ENCODE peak calls at places on chromosomes 4 and X, in nine cellular contexts. P is CD8-positive, alpha-beta memory T cell; E is thoracic aorta; L is tibial nerve; C is prostate gland; B is sigmoid colon; K is IMR-90; V is GM23248; Y is lung. Z is an unnamed sample. For H3K9me3, the result is how much of the 10 kb centered on the place peaks cover.

GRCh38 chrX:115373308-115373707 is 83.8 kb downstream of the LUZP4 start:
- DNase-seq in P (no peak), E (no peak), L (no peak), C (no peak), B (no peak), K (no peak), V (no peak), Y (no peak), Z (no peak)

GRCh38 chrX:77925764-77926163 is 15.3 kb downstream of the ATP7A start:
- DNase-seq in P (no peak), E (no peak), L (no peak), C (no peak), B (no peak), K (no peak), V (no peak), Y (no peak), Z (no peak)

GRCh38 chrX:51742586-51742985 is 656 bp upstream of the GSPT2 start:
- DNase-seq in P (no peak), E (no peak), L (no peak), C (no peak), B (no peak), K (no peak), V (no peak), Y (no peak), Z (no peak)

GRCh38 chrX:135977611-135978010 is 3.8 kb upstream of the MMGT1 start:
- DNase-seq in P (no peak), E (no peak), L (no peak), C (no peak), B (no peak), K (peak), V (peak), Y (no peak), Z (no peak)

GRCh38 chrX:40012039-40012799 is 85.5 kb downstream of the BCOR start:
- DNase-seq in P (no peak), E (no peak), L (no peak), C (peak), B (peak), K (peak), V (peak), Y (no peak), Z (peak)

GRCh38 chrX:124282580-124282979 is 49.9 kb upstream of the TEX13D start:
- DNase-seq in P (no peak), E (no peak), L (no peak), C (no peak), B (no peak), K (no peak), V (no peak), Y (no peak), Z (no peak)

GRCh38 chr4:6239968-6240367 is 29.7 kb upstream of the WFS1 start:
- DNase-seq in P (no peak), E (no peak), L (no peak), C (no peak), B (peak), K (no peak), V (no peak), Y (no peak), Z (no peak)

GRCh38 chr4:73704314-73705055 is 35.9 kb upstream of the CXCL8 start:
- DNase-seq in P (no peak), E (peak), L (peak), C (peak), B (peak), K (peak), V (peak), Y (peak), Z (peak)

GRCh38 chrX:126655061-126655460 is 102.4 kb upstream of the DCAF12L1 start:
- DNase-seq in P (no peak), E (no peak), L (no peak), C (no peak), B (no peak), K (no peak), V (no peak), Y (no peak), Z (no peak)

GRCh38 chrX:122269243-122269781 is 914.8 kb upstream of the GRIA3 start:
- DNase-seq in P (no peak), E (no peak), L (no peak), C (no peak), B (no peak), K (no peak), V (peak), Y (no peak), Z (no peak)

GRCh38 chr4:930827-931193 is 1.3 kb downstream of the GAK start:
- DNase-seq in P (no peak), E (no peak), L (no peak), C (no peak), B (no peak), K (no peak), V (no peak), Y (no peak), Z (no peak)

GRCh38 chr4:123412700-123413512 is 16.3 kb downstream of the SPRY1 start:
- DNase-seq in P (no peak), E (no peak), L (no peak), C (no peak), B (no peak), K (no peak), V (peak), Y (no peak), Z (no peak)

GRCh38 chr4:1474126-1475090 is 68.2 kb upstream of the NKX1-1 start:
- DNase-seq in P (no peak), E (no peak), L (no peak), C (no peak), B (no peak), K (no peak), V (no peak), Y (no peak), Z (no peak)

GRCh38 chrX:40091691-40092421 is 5.9 kb downstream of the BCOR start:
- DNase-seq in P (no peak), E (no peak), L (no peak), C (peak), B (no peak), K (no peak), V (no peak), Y (no peak), Z (no peak)

GRCh38 chrX:154717824-154718223 is 33.1 kb downstream of the GAB3 start:
- DNase-seq in P (peak), E (no peak), L (no peak), C (no peak), B (no peak), K (peak), V (no peak), Y (no peak), Z (peak)

GRCh38 chr4:38802561-38803355 is 1.8 kb downstream of the TLR1 start:
- DNase-seq in P (no peak), E (no peak), L (no peak), C (no peak), B (no peak), K (no peak), V (no peak), Y (no peak), Z (no peak)

GRCh38 chr4:38804654-38805295 is at the start of gene TLR1:
- DNase-seq in P (peak), E (no peak), L (no peak), C (no peak), B (no peak), K (peak), V (peak), Y (no peak), Z (no peak)

GRCh38 chr4:38803833-38804653 is 548 bp downstream of the TLR1 start:
- DNase-seq in P (no peak), E (no peak), L (no peak), C (no peak), B (no peak), K (no peak), V (no peak), Y (no peak), Z (no peak)

GRCh38 chr4:38800366-38800765 is 4.2 kb downstream of the TLR1 start:
- DNase-seq in P (no peak), E (no peak), L (no peak), C (no peak), B (no peak), K (no peak), V (no peak), Y (no peak), Z (no peak)

DNA sequence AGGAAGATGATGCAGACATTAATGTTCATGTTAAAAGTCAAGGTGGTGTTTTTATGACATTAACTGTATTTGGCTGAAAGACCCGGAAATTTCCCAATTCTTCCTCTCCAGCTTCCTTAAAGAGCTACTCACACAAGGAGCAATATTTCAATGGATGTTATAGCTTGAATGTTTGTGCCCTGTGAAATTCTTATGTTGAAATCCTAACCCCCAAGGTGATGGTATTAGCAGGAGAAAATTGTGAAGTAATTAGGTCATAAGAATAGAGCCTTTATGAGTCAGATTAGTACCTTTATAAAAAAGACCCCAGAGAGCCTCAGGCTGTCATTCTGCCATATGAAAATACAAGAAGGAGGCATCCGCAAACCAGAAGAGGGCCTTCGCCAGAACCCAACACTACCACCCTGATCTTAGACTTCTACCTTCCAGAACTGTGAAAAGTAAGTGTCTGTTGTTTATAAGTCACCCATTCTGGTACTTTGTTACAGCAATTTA is 3.6 kb downstream of the TLR1 start:
- DNase-seq in P (no peak), E (no peak), L (no peak), C (no peak), B (no peak), K (no peak), V (no peak), Y (no peak), Z (no peak)
- H3K9me3 ChIP-seq in P (under half), E (under half), L (under half), C (under half), B (under half), K (under half), V (under half), Y (under half), Z (under half)

DNA sequence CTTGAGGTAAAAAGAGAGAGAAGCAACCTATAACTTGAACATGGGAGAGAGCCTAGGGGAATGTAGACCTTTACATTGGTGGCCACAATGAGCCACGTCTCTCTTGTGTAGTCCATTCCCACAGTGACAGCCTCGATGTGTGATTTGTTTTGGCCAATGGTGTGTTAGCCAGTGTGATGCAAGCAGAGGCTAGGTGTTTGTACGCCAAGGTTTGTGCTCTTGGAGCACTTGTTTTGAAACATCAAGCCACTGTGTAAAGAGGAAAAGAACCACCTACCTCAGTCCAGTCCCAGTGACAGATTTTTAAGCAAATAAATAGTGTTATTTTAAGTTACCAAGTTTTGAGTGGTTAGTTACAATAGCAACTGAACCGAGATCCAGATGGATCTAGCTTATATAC is 23.9 kb upstream of the TMEM192 start:
- DNase-seq in P (no peak), E (no peak), L (no peak), C (no peak), B (no peak), K (no peak), V (no peak), Y (no peak), Z (no peak)
- H3K27ac ChIP-seq in P (no peak), E (no peak), L (no peak), C (no peak), B (no peak), K (no peak), V (no peak), Y (no peak), Z (no peak)

GRCh38 chr4:84821064-84821463 is 145.4 kb downstream of the WDFY3 start:
- DNase-seq in P (no peak), E (no peak), L (no peak), C (no peak), B (no peak), K (no peak), V (no peak), Y (no peak), Z (no peak)
- H3K4me3 ChIP-seq in P (no peak), E (no peak), L (no peak), C (no peak), B (no peak), K (no peak), V (no peak), Y (no peak), Z (no peak)

GRCh38 chr4:25743971-25744370 is 88.3 kb downstream of the SLC34A2 start:
- DNase-seq in P (no peak), E (no peak), L (no peak), C (no peak), B (no peak), K (no peak), V (no peak), Y (no peak), Z (no peak)
- H3K9me3 ChIP-seq in P (under half), E (under half), L (under half), C (under half), B (under half), K (under half), V (under half), Y (under half), Z (under half)

DNA sequence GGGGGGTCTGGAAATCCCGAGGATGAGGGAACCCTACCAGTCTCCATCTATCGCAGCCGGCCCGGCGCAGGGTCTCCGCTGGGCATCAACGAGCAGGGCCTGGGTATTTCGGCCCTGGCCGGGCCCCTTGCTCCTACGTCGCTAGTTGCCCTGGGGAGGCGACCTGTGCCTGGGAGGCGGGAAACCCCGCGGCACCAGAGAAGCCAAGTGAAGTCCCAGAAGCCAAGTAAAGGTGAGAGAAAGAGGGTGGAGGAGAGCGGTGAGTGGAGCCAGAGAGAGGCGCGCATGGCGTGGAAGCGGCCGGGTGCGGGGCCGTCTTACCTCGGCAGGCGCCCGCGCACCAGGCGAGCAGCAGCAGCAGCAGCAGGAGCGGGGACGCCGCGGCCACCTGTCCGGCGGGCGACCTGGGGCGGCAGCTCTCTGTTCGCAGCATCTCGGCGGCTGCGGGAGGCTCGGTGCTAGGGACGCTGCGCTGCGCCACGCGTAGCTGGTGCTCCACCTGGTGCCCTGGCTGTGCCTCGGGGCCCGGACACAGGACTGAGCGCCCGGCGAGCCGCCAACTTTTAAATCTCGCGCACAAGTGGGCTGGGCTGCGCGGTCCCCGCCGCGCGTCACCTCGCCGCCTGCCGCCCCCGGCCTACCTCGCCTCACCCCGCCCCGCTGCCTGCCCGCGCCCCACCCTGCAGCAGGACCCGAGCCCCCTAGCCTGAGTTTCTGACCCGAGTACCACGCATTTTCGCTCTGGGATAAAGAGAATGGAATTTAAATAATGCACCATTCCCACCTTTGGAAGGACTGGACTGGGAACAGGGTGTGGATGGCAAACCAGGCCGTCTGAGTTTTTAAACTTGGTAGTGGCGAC is at the start of gene NMU:
- DNase-seq in P (no peak), E (no peak), L (no peak), C (peak), B (no peak), K (no peak), V (peak), Y (peak), Z (peak)
- H3K27ac ChIP-seq in P (peak), E (no peak), L (no peak), C (no peak), B (no peak), K (no peak), V (no peak), Y (no peak), Z (no peak)

GRCh38 chr4:153759407-153760226 is at the start of gene RNF175:
- DNase-seq in P (peak), E (no peak), L (no peak), C (no peak), B (no peak), K (no peak), V (peak), Y (no peak), Z (no peak)

GRCh38 chr4:153757407-153757806 is 2.4 kb downstream of the RNF175 start:
- DNase-seq in P (no peak), E (no peak), L (no peak), C (no peak), B (no peak), K (no peak), V (no peak), Y (no peak), Z (no peak)

GRCh38 chr4:153758136-153758535 is 1.7 kb downstream of the RNF175 start:
- DNase-seq in P (no peak), E (no peak), L (no peak), C (no peak), B (no peak), K (no peak), V (no peak), Y (no peak), Z (no peak)

GRCh38 chr4:153755186-153755585 is 4.6 kb downstream of the RNF175 start:
- DNase-seq in P (peak), E (no peak), L (no peak), C (no peak), B (no peak), K (no peak), V (no peak), Y (no peak), Z (no peak)

GRCh38 chr4:153758688-153759406 is 977 bp downstream of the RNF175 start:
- DNase-seq in P (no peak), E (no peak), L (no peak), C (no peak), B (no peak), K (no peak), V (peak), Y (no peak), Z (no peak)
- H3K4me3 ChIP-seq in P (peak), E (peak), L (no peak), C (peak), B (peak), K (no peak), V (peak), Y (no peak), Z (no peak)

GRCh38 chrX:65718538-65718937 is 51.1 kb downstream of the MSN start:
- DNase-seq in P (no peak), E (no peak), L (no peak), C (no peak), B (no peak), K (no peak), V (no peak), Y (no peak), Z (no peak)

GRCh38 chrX:65726708-65727107 is 59.3 kb downstream of the MSN start:
- DNase-seq in P (no peak), E (no peak), L (no peak), C (no peak), B (no peak), K (no peak), V (no peak), Y (no peak), Z (no peak)

GRCh38 chrX:65720580-65720979 is 53.1 kb downstream of the MSN start:
- DNase-seq in P (no peak), E (no peak), L (no peak), C (no peak), B (no peak), K (no peak), V (no peak), Y (no peak), Z (peak)

DNA sequence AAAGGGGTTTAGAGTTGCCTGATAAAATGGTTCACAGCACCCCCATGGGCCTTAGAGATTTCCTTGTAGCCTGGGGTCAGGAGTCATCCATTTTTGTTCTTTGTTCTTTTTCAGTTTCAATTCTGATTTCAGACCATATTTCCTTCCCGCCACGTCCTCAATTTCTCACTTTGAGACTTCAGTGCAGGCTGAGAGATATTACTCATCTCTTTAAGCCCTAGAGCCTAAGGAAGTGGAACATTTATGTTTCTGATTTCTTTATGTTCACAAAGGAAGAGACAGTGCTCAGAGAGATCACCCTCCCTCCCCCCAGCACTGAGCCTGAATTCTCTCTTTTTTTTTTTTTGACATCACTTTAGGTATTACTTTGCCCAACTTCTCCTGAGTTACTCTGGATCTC is 56.3 kb downstream of the MSN start:
- DNase-seq in P (peak), E (no peak), L (no peak), C (no peak), B (no peak), K (peak), V (peak), Y (no peak), Z (no peak)
- H3K9me3 ChIP-seq in P (under half), E (under half), L (under half), C (under half), B (under half), K (under half), V (under half), Y (under half), Z (under half)

DNA sequence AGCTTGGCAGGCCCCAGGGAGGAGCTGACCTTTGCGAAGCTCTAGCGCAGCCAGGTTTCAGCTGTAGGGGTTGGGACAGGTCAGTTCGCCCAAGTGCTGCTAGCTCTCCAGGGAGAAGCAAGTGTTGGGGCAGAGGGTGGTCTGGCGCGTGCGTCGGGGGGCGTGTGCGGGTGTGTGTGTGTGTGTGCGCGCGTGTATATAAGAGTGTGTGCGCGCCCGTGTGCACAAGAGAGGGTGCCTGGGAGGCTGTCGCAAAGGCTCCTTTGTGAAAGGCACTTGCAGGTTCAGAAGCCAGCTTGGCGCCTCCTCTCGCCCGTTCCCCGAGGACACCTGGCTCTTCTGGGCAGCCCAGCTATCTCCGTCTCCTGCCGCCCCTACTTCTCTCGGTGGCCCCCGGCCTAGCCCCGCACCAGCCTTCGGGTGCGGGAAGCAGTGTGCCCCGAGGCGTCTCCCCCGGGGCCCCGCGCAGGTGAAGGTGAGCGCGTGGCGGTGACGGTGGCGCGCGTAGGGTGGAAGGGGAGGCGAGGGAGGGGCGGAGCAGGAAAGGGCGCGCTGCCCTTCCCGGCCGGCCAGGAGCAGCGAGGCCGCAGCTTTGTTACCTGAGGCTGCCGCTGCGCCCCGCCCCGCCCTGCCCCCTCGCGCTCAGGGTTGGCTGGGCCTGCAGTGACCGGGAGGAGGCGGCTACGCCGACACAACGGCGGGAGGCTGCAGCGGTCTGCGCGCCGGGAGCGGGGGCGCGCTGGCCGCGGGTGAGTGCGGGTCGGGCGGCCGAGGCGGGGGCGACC is at the start of gene FHDC1:
- DNase-seq in P (no peak), E (no peak), L (no peak), C (peak), B (no peak), K (no peak), V (peak), Y (peak), Z (peak)
- H3K27ac ChIP-seq in P (peak), E (no peak), L (peak), C (peak), B (peak), K (no peak), V (no peak), Y (no peak), Z (peak)

GRCh38 chrX:18490816-18491215 is 65.4 kb downstream of the CDKL5 start:
- DNase-seq in P (no peak), E (no peak), L (no peak), C (no peak), B (no peak), K (peak), V (no peak), Y (no peak), Z (no peak)

DNA sequence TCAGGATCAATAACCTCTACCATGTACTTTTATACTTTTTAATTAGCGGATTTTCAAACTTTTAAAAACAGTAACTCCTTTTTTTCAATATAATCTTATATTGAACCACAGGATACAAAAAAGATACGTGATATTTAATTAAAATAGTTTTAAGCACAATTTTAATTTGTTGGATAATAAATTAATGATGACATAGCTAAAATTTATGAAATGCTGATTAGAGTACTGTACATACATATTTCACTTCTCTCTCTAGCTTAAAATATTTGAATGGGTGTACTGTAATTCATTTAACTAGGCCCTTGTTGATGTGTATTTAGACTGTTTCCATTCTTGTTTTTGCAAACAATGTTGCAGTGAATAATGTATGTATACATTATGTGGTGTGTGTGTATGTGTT is 66.2 kb downstream of the CDKL5 start:
- DNase-seq in P (no peak), E (no peak), L (no peak), C (no peak), B (no peak), K (no peak), V (no peak), Y (no peak), Z (no peak)
- H3K4me3 ChIP-seq in P (no peak), E (no peak), L (no peak), C (no peak), B (no peak), K (no peak), V (no peak), Y (no peak), Z (no peak)

Z was measured in body of pancreas.